ENCODE peak calls at places on chromosome 1, in ten cellular contexts. U is A549; C is H1; H is NCI-H1105 treated with DMSO at 0.1 percent for 48 hours; M is NCI-H2171; E is stimulated activated CD4-positive, alpha-beta T cell treated with anti-CD3 and anti-CD28 coated beads, Interleukin-2, amount 100 ng/mL, for 24 hours; O is hippocampal formation; B is islet precursor cell; A is Ammon's horn; Q is activated naive CD4-positive, alpha-beta T cell treated with anti-CD3 and anti-CD28 coated beads, Interleukin-2, amount 10 ng/mL, durations not matched to agents 7 days and 5 days. N is an unnamed sample.

GRCh38 chr1:204262506-204263239 is 48.9 kb upstream of the GOLT1A start:
- DNase-seq in A (no peak), M (no peak), Q (no peak), B (no peak), C (no peak), U (no peak), O (no peak), H (no peak), E (no peak), N (no peak)

GRCh38 chr1:158286966-158287365 is 2.8 kb upstream of the CD1C start:
- DNase-seq in Q (no peak), A (no peak), M (no peak), O (no peak), B (no peak), E (no peak), H (no peak), U (no peak), C (no peak), N (no peak)

GRCh38 chr1:203368624-203369451 is 17.9 kb upstream of the FMOD start:
- DNase-seq in M (no peak), O (no peak), U (no peak), B (no peak), A (no peak), H (no peak), C (no peak), Q (no peak), E (no peak), N (peak; percentile 36)

GRCh38 chr1:42682739-42683529 is 716 bp downstream of the YBX1 start:
- DNase-seq in H (peak; percentile 38), M (peak; percentile 60), Q (peak; percentile 75), B (peak; percentile 57), U (peak; percentile 20), E (peak; percentile 65), C (no peak), O (peak; percentile 41), A (peak; percentile 65), N (peak; percentile 49)

GRCh38 chr1:43868741-43869067 is 64.9 kb upstream of the ARTN start:
- DNase-seq in B (peak; percentile 26), Q (no peak), O (no peak), E (no peak), H (peak; percentile 51), A (no peak), C (no peak), U (no peak), M (peak; percentile 51), N (no peak)

GRCh38 chr1:33429846-33430750 is 797 bp downstream of the PHC2 start:
- DNase-seq in A (peak; percentile 25), U (peak; percentile 5), B (no peak), C (no peak), Q (peak; percentile 33), O (no peak), E (no peak), H (peak; percentile 23), M (no peak), N (peak; percentile 23)

GRCh38 chr1:77682442-77683141 is at the start of gene ZZZ3:
- DNase-seq in H (peak; percentile 95), M (peak; percentile 93), Q (peak; percentile 96), O (peak; percentile 96), A (peak; percentile 92), B (peak; percentile 96), E (peak; percentile 89), C (peak; percentile 81), U (peak; percentile 59), N (peak; percentile 97)

GRCh38 chr1:199780948-199781347 is 246.6 kb upstream of the NR5A2 start:
- DNase-seq in O (no peak), Q (no peak), M (no peak), A (no peak), E (no peak), H (no peak), B (no peak), C (no peak), U (no peak), N (no peak)

GRCh38 chr1:224506141-224506814 is 71.7 kb upstream of the WDR26 start:
- DNase-seq in B (no peak), C (no peak), U (no peak), H (no peak), E (no peak), M (peak; percentile 43), A (no peak), O (no peak), Q (no peak), N (peak; percentile 36)

GRCh38 chr1:203069028-203069804 is 16.6 kb downstream of the MYOG start:
- DNase-seq in H (peak; percentile 16), O (no peak), M (no peak), Q (no peak), U (no peak), C (no peak), B (no peak), E (no peak), A (peak; percentile 35), N (no peak)

GRCh38 chr1:50368179-50369007 is 54.9 kb downstream of the DMRTA2 start:
- DNase-seq in C (no peak), U (peak; percentile 32), O (peak; percentile 2), A (no peak), M (peak; percentile 49), Q (peak; percentile 53), B (peak; percentile 75), E (peak; percentile 24), H (peak; percentile 58), N (peak; percentile 81)

GRCh38 chr1:109895720-109896504 is 14.7 kb upstream of the CSF1 start:
- DNase-seq in B (peak; percentile 78), C (no peak), M (no peak), Q (peak; percentile 27), H (no peak), E (no peak), O (no peak), A (no peak), U (no peak), N (no peak)

GRCh38 chr1:78240755-78241154 is 195.0 kb downstream of the GIPC2 start:
- DNase-seq in Q (no peak), C (no peak), O (no peak), M (no peak), B (no peak), E (no peak), A (no peak), U (no peak), H (no peak), N (no peak)

GRCh38 chr1:115156826-115157468 is 67.6 kb upstream of the TSPAN2 start:
- DNase-seq in Q (no peak), A (no peak), M (no peak), E (no peak), C (no peak), O (no peak), B (peak; percentile 77), H (no peak), U (no peak), N (peak; percentile 48)

GRCh38 chr1:99642053-99642452 is 3.9 kb upstream of the PALMD start:
- DNase-seq in Q (no peak), A (no peak), M (no peak), B (no peak), E (no peak), H (no peak), U (no peak), C (no peak), O (no peak), N (no peak)

N was measured in ELF-1.